ENCODE peak calls at places on chromosome 9, in five cellular contexts. One of them, this sample, is unnamed. For H3K4me1, the result is how much of the 10 kb centered on the place peaks cover.

GRCh38 chr9:99820330-99821186 is 1.1 kb upstream of the NR4A3 start:
- DNase-seq in heart left ventricle: peak
- DNase-seq in mesenchymal stem cell: peak
- DNase-seq in cardiac muscle cell: peak
- DNase-seq in CD8-positive, alpha-beta T cell: peak
- DNase-seq in this sample: peak

GRCh38 chr9:79470957-79471356 is 100.8 kb upstream of the TLE4 start:
- DNase-seq in heart left ventricle: no peak
- DNase-seq in mesenchymal stem cell: no peak
- DNase-seq in cardiac muscle cell: no peak
- DNase-seq in CD8-positive, alpha-beta T cell: no peak
- DNase-seq in this sample: peak

GRCh38 chr9:137077010-137077747 is at the start of gene UAP1L1:
- DNase-seq in heart left ventricle: peak
- DNase-seq in mesenchymal stem cell: peak
- DNase-seq in cardiac muscle cell: peak
- DNase-seq in CD8-positive, alpha-beta T cell: peak
- DNase-seq in this sample: peak

GRCh38 chr9:132350861-132351315 is 3.9 kb downstream of the SETX start:
- DNase-seq in heart left ventricle: no peak
- DNase-seq in mesenchymal stem cell: peak
- DNase-seq in cardiac muscle cell: no peak
- DNase-seq in CD8-positive, alpha-beta T cell: peak
- DNase-seq in this sample: no peak

GRCh38 chr9:34084562-34084961 is 35.9 kb upstream of the UBAP2 start:
- DNase-seq in heart left ventricle: peak
- DNase-seq in mesenchymal stem cell: no peak
- DNase-seq in cardiac muscle cell: no peak
- DNase-seq in CD8-positive, alpha-beta T cell: no peak
- DNase-seq in this sample: no peak

GRCh38 chr9:6632516-6633328 is 12.8 kb downstream of the GLDC start:
- DNase-seq in heart left ventricle: no peak
- DNase-seq in mesenchymal stem cell: no peak
- DNase-seq in cardiac muscle cell: no peak
- DNase-seq in CD8-positive, alpha-beta T cell: no peak
- DNase-seq in this sample: no peak

GRCh38 chr9:135614821-135615665 is 24.3 kb downstream of the GLT6D1 start:
- DNase-seq in heart left ventricle: no peak
- DNase-seq in mesenchymal stem cell: no peak
- DNase-seq in cardiac muscle cell: no peak
- DNase-seq in CD8-positive, alpha-beta T cell: no peak
- DNase-seq in this sample: no peak

GRCh38 chr9:108919517-108919916 is 14.4 kb downstream of the ELP1 start:
- DNase-seq in heart left ventricle: no peak
- DNase-seq in mesenchymal stem cell: no peak
- DNase-seq in cardiac muscle cell: no peak
- DNase-seq in CD8-positive, alpha-beta T cell: no peak
- DNase-seq in this sample: no peak

GRCh38 chr9:136587944-136588662 is 42.3 kb upstream of the NOTCH1 start:
- DNase-seq in heart left ventricle: no peak
- DNase-seq in mesenchymal stem cell: peak
- DNase-seq in cardiac muscle cell: no peak
- DNase-seq in CD8-positive, alpha-beta T cell: no peak
- DNase-seq in this sample: no peak

GRCh38 chr9:126503333-126504085 is 110.2 kb upstream of the LMX1B start:
- DNase-seq in heart left ventricle: no peak
- DNase-seq in mesenchymal stem cell: peak
- DNase-seq in cardiac muscle cell: no peak
- DNase-seq in CD8-positive, alpha-beta T cell: no peak
- DNase-seq in this sample: peak

GRCh38 chr9:127927457-127928231 is 2.9 kb downstream of the PIP5KL1 start:
- DNase-seq in heart left ventricle: no peak
- DNase-seq in mesenchymal stem cell: no peak
- DNase-seq in cardiac muscle cell: peak
- DNase-seq in CD8-positive, alpha-beta T cell: peak
- DNase-seq in this sample: no peak

GRCh38 chr9:119526703-119527102 is 157.5 kb upstream of the BRINP1 start:
- DNase-seq in heart left ventricle: no peak
- DNase-seq in mesenchymal stem cell: no peak
- DNase-seq in cardiac muscle cell: peak
- DNase-seq in CD8-positive, alpha-beta T cell: no peak
- DNase-seq in this sample: no peak

GRCh38 chr9:116689633-116690032 is 2.5 kb downstream of the TRIM32 start:
- DNase-seq in heart left ventricle: no peak
- DNase-seq in mesenchymal stem cell: no peak
- DNase-seq in cardiac muscle cell: no peak
- DNase-seq in CD8-positive, alpha-beta T cell: no peak
- DNase-seq in this sample: no peak

GRCh38 chr9:16028516-16028915 is 475.7 kb downstream of the CCDC171 start:
- DNase-seq in heart left ventricle: no peak
- DNase-seq in mesenchymal stem cell: peak
- DNase-seq in cardiac muscle cell: no peak
- DNase-seq in CD8-positive, alpha-beta T cell: no peak
- DNase-seq in this sample: no peak

GRCh38 chr9:4108708-4109444 is 191.0 kb downstream of the GLIS3 start:
- DNase-seq in heart left ventricle: no peak
- DNase-seq in mesenchymal stem cell: peak
- DNase-seq in cardiac muscle cell: no peak
- DNase-seq in CD8-positive, alpha-beta T cell: no peak
- DNase-seq in this sample: peak

GRCh38 chr9:18889550-18889949 is 143.5 kb downstream of the SAXO1 start:
- DNase-seq in heart left ventricle: no peak
- DNase-seq in mesenchymal stem cell: no peak
- DNase-seq in cardiac muscle cell: no peak
- DNase-seq in CD8-positive, alpha-beta T cell: no peak
- DNase-seq in this sample: no peak

GRCh38 chr9:68798408-68798807 is 93.4 kb downstream of the PIP5K1B start:
- DNase-seq in heart left ventricle: no peak
- DNase-seq in mesenchymal stem cell: no peak
- DNase-seq in cardiac muscle cell: no peak
- DNase-seq in CD8-positive, alpha-beta T cell: no peak
- DNase-seq in this sample: no peak

GRCh38 chr9:82021198-82021597 is 32.6 kb downstream of the SPATA31D1 start:
- DNase-seq in heart left ventricle: no peak
- DNase-seq in mesenchymal stem cell: peak
- DNase-seq in cardiac muscle cell: no peak
- DNase-seq in CD8-positive, alpha-beta T cell: no peak
- DNase-seq in this sample: peak

GRCh38 chr9:32351845-32352244 is 32.6 kb upstream of the ACO1 start:
- DNase-seq in heart left ventricle: no peak
- DNase-seq in mesenchymal stem cell: peak
- DNase-seq in cardiac muscle cell: peak
- DNase-seq in CD8-positive, alpha-beta T cell: no peak
- DNase-seq in this sample: peak

GRCh38 chr9:132880311-132880661 is 1.6 kb downstream of the SPACA9 start:
- DNase-seq in heart left ventricle: no peak
- DNase-seq in mesenchymal stem cell: no peak
- DNase-seq in cardiac muscle cell: no peak
- DNase-seq in CD8-positive, alpha-beta T cell: no peak
- DNase-seq in this sample: no peak

GRCh38 chr9:14317667-14318255 is 3.8 kb upstream of the NFIB start:
- DNase-seq in heart left ventricle: no peak
- DNase-seq in mesenchymal stem cell: no peak
- DNase-seq in cardiac muscle cell: no peak
- DNase-seq in CD8-positive, alpha-beta T cell: no peak
- DNase-seq in this sample: no peak

GRCh38 chr9:72292184-72292787 is 72.7 kb downstream of the ZFAND5 start:
- DNase-seq in heart left ventricle: no peak
- DNase-seq in mesenchymal stem cell: peak
- DNase-seq in cardiac muscle cell: peak
- DNase-seq in CD8-positive, alpha-beta T cell: no peak
- DNase-seq in this sample: no peak

GRCh38 chr9:89497978-89498844 is at the start of gene SEMA4D:
- DNase-seq in heart left ventricle: peak
- DNase-seq in mesenchymal stem cell: peak
- DNase-seq in cardiac muscle cell: peak
- DNase-seq in CD8-positive, alpha-beta T cell: peak
- DNase-seq in this sample: no peak

GRCh38 chr9:91611582-91611981 is 187.9 kb upstream of the NFIL3 start:
- DNase-seq in heart left ventricle: no peak
- DNase-seq in mesenchymal stem cell: peak
- DNase-seq in cardiac muscle cell: no peak
- DNase-seq in CD8-positive, alpha-beta T cell: no peak
- DNase-seq in this sample: no peak

GRCh38 chr9:16267336-16268036 is 603.0 kb downstream of the BNC2 start:
- DNase-seq in heart left ventricle: no peak
- DNase-seq in mesenchymal stem cell: peak
- DNase-seq in cardiac muscle cell: no peak
- DNase-seq in CD8-positive, alpha-beta T cell: no peak
- DNase-seq in this sample: no peak

GRCh38 chr9:5360341-5360740 is 20.7 kb upstream of the RLN1 start:
- DNase-seq in heart left ventricle: no peak
- DNase-seq in mesenchymal stem cell: no peak
- DNase-seq in cardiac muscle cell: no peak
- DNase-seq in CD8-positive, alpha-beta T cell: no peak
- DNase-seq in this sample: no peak

GRCh38 chr9:83584995-83585394 is 37.9 kb upstream of the IDNK start:
- DNase-seq in heart left ventricle: no peak
- DNase-seq in mesenchymal stem cell: no peak
- DNase-seq in cardiac muscle cell: no peak
- DNase-seq in CD8-positive, alpha-beta T cell: no peak
- DNase-seq in this sample: no peak

GRCh38 chr9:101737705-101738565 is 512 bp downstream of the GRIN3A start:
- DNase-seq in heart left ventricle: peak
- DNase-seq in mesenchymal stem cell: no peak
- DNase-seq in cardiac muscle cell: peak
- DNase-seq in CD8-positive, alpha-beta T cell: no peak
- DNase-seq in this sample: no peak

GRCh38 chr9:93459432-93459847 is 6.1 kb upstream of the FAM120AOS start:
- DNase-seq in heart left ventricle: peak
- DNase-seq in mesenchymal stem cell: no peak
- DNase-seq in cardiac muscle cell: no peak
- DNase-seq in CD8-positive, alpha-beta T cell: no peak
- DNase-seq in this sample: peak

GRCh38 chr9:123356851-123357747 is 1.1 kb downstream of the CRB2 start:
- DNase-seq in heart left ventricle: no peak
- DNase-seq in mesenchymal stem cell: no peak
- DNase-seq in cardiac muscle cell: no peak
- DNase-seq in CD8-positive, alpha-beta T cell: no peak
- DNase-seq in this sample: no peak
- H3K4me1 ChIP-seq in heart left ventricle: under half
- H3K4me1 ChIP-seq in mesenchymal stem cell: half or more
- H3K4me1 ChIP-seq in cardiac muscle cell: half or more
- H3K4me1 ChIP-seq in CD8-positive, alpha-beta T cell: under half
- H3K4me1 ChIP-seq in this sample: under half

DNA sequence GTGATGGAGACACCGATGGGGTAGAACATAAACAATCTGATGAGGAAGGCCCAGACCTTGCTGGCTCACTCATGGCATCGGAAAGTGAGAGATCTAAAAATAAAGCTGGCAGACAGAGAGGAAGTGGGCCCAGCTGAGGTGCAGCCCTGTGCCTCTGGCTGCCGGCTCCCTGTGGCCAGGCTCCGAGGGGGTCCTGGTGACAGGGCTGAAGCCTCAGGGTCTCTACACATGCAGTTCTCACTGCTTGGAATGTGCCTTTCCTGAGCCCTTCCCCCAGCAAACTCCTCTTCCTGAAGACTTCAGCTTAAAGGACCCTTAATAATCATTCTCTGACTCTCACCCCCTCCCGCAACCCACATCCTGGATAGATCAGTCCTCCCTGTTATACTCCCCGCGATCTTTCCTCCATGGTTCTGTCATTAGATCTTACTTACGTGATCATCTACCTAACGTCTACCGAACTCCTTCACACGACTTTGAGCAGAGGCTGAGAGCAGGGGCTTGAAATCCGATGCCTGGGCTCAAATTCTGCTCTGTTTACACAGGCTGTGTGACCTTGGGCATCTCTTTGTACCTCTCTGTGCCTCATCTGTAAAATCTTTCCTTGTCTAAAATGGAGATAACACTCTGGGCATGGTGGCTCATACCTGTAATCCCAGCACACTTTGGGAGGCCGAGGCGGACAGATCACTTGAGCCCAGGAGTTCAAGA is 33.1 kb upstream of the CRB2 start:
- DNase-seq in heart left ventricle: peak
- DNase-seq in mesenchymal stem cell: no peak
- DNase-seq in cardiac muscle cell: peak
- DNase-seq in CD8-positive, alpha-beta T cell: peak
- DNase-seq in this sample: no peak
- H3K4me1 ChIP-seq in heart left ventricle: under half
- H3K4me1 ChIP-seq in mesenchymal stem cell: under half
- H3K4me1 ChIP-seq in cardiac muscle cell: under half
- H3K4me1 ChIP-seq in CD8-positive, alpha-beta T cell: under half
- H3K4me1 ChIP-seq in this sample: under half

GRCh38 chr9:38144421-38144820 is 75.4 kb upstream of the SHB start:
- DNase-seq in heart left ventricle: no peak
- DNase-seq in mesenchymal stem cell: peak
- DNase-seq in cardiac muscle cell: no peak
- DNase-seq in CD8-positive, alpha-beta T cell: no peak
- DNase-seq in this sample: no peak
- H3K4me1 ChIP-seq in heart left ventricle: under half
- H3K4me1 ChIP-seq in mesenchymal stem cell: under half
- H3K4me1 ChIP-seq in cardiac muscle cell: under half
- H3K4me1 ChIP-seq in CD8-positive, alpha-beta T cell: under half
- H3K4me1 ChIP-seq in this sample: under half

GRCh38 chr9:129405831-129406220 is 215.1 kb downstream of the C9orf50 start:
- DNase-seq in heart left ventricle: no peak
- DNase-seq in mesenchymal stem cell: no peak
- DNase-seq in cardiac muscle cell: no peak
- DNase-seq in CD8-positive, alpha-beta T cell: no peak
- DNase-seq in this sample: no peak

GRCh38 chr9:129404621-129405020 is 216.3 kb downstream of the C9orf50 start:
- DNase-seq in heart left ventricle: peak
- DNase-seq in mesenchymal stem cell: no peak
- DNase-seq in cardiac muscle cell: no peak
- DNase-seq in CD8-positive, alpha-beta T cell: no peak
- DNase-seq in this sample: no peak

GRCh38 chr9:129403743-129404620 is 216.9 kb downstream of the C9orf50 start:
- DNase-seq in heart left ventricle: peak
- DNase-seq in mesenchymal stem cell: no peak
- DNase-seq in cardiac muscle cell: no peak
- DNase-seq in CD8-positive, alpha-beta T cell: no peak
- DNase-seq in this sample: no peak

GRCh38 chr9:129406278-129407225 is 214.3 kb downstream of the C9orf50 start:
- DNase-seq in heart left ventricle: peak
- DNase-seq in mesenchymal stem cell: no peak
- DNase-seq in cardiac muscle cell: no peak
- DNase-seq in CD8-positive, alpha-beta T cell: no peak
- DNase-seq in this sample: no peak

DNA sequence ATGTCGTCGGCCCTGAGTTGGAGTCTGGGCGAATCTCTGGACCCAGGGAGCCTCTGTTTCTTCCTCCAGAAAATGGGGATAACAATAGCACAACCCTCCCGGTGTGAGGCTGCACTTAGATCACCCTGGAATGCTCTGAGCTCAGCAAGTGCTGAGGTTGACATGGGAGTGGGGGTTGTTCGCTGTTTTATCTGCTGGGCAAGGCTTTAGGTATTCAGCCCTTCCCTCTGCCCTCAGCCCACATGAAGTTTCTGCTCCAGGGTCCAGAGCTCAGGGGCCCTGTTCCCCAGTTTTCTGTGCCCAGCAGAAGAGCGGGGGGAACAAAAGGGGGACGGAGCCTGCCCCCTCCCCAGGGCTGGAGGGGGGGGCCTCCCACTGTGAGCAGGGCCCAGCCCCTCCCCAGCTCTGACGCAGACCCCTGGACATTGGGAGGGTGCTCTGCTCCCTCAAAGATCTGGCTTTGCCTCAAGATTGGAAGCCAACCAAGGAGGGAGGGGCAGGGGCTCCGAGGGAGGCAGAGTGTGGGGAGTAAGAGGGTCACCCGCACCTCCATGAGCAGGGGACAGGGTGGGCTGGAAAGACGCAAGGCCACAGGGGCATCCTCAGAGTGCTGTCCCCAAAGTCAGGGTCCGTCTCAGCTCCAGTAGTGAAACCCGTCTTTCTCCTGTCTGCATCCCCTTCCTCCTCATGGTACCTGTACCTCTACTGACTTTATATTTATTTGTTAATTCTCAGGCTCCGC is 215.6 kb downstream of the C9orf50 start:
- DNase-seq in heart left ventricle: peak
- DNase-seq in mesenchymal stem cell: no peak
- DNase-seq in cardiac muscle cell: no peak
- DNase-seq in CD8-positive, alpha-beta T cell: no peak
- DNase-seq in this sample: no peak
- H3K4me1 ChIP-seq in heart left ventricle: under half
- H3K4me1 ChIP-seq in mesenchymal stem cell: under half
- H3K4me1 ChIP-seq in cardiac muscle cell: under half
- H3K4me1 ChIP-seq in CD8-positive, alpha-beta T cell: under half
- H3K4me1 ChIP-seq in this sample: under half